ENCODE peak calls at places on chromosomes 4 and X, in eight cellular contexts. W is heart left ventricle, S is stomach, I is sigmoid colon, K is ovary, F is body of pancreas, O is upper lobe of left lung, G is adrenal gland. J is an unnamed sample. For H3K36me3, the result is how much of the 10 kb centered on the place peaks cover.

GRCh38 chr4:70356185-70356584 is 4.4 kb upstream of the SMR3A start:
- DNase-seq in G (no peak), S (no peak), W (no peak), O (no peak), F (no peak), I (no peak), K (no peak), J (no peak)

GRCh38 chr4:89497517-89498308 is 190.1 kb upstream of the GPRIN3 start:
- DNase-seq in S (no peak), W (no peak), G (no peak), O (no peak), K (no peak), I (no peak), F (no peak), J (no peak)

GRCh38 chr4:39032218-39033085 is at the start of gene TMEM156:
- DNase-seq in F (peak), K (no peak), I (no peak), S (no peak), W (no peak), O (no peak), G (no peak), J (no peak)

GRCh38 chrX:118025193-118025592 is 91.4 kb downstream of the KLHL13 start:
- DNase-seq in G (no peak), F (no peak), K (no peak), W (no peak), S (no peak), O (no peak), I (no peak), J (no peak)

GRCh38 chrX:9940397-9940796 is 26.8 kb upstream of the CLDN34 start:
- DNase-seq in K (no peak), W (no peak), S (no peak), G (no peak), O (no peak), I (no peak), F (no peak), J (no peak)

GRCh38 chr4:109590841-109591357 is 30.9 kb downstream of the MCUB start:
- DNase-seq in F (no peak), W (no peak), O (no peak), S (no peak), K (no peak), I (no peak), G (no peak), J (no peak)

GRCh38 chrX:153515435-153515834 is 2.0 kb upstream of the ATP2B3 start:
- DNase-seq in K (no peak), O (no peak), G (no peak), I (no peak), F (no peak), W (no peak), S (no peak), J (no peak)

GRCh38 chr4:17324431-17324830 is 187.5 kb downstream of the QDPR start:
- DNase-seq in I (no peak), F (peak), O (no peak), W (no peak), S (no peak), G (peak), K (peak), J (peak)

GRCh38 chr4:170057851-170058250 is 31.7 kb upstream of the MFAP3L start:
- DNase-seq in F (no peak), I (no peak), O (no peak), S (no peak), W (no peak), G (no peak), K (no peak), J (no peak)

GRCh38 chr4:157674699-157675098 is 454.2 kb downstream of the GRIA2 start:
- DNase-seq in S (no peak), F (peak), G (no peak), W (no peak), K (no peak), I (no peak), O (no peak), J (no peak)

GRCh38 chrX:77451041-77451440 is 3.9 kb downstream of the FGF16 start:
- DNase-seq in W (no peak), G (no peak), O (no peak), S (no peak), I (no peak), K (no peak), F (no peak), J (no peak)
- H3K36me3 ChIP-seq in W (under half), G (under half), O (under half), S (under half), I (under half), K (under half), F (under half), J (under half)

DNA sequence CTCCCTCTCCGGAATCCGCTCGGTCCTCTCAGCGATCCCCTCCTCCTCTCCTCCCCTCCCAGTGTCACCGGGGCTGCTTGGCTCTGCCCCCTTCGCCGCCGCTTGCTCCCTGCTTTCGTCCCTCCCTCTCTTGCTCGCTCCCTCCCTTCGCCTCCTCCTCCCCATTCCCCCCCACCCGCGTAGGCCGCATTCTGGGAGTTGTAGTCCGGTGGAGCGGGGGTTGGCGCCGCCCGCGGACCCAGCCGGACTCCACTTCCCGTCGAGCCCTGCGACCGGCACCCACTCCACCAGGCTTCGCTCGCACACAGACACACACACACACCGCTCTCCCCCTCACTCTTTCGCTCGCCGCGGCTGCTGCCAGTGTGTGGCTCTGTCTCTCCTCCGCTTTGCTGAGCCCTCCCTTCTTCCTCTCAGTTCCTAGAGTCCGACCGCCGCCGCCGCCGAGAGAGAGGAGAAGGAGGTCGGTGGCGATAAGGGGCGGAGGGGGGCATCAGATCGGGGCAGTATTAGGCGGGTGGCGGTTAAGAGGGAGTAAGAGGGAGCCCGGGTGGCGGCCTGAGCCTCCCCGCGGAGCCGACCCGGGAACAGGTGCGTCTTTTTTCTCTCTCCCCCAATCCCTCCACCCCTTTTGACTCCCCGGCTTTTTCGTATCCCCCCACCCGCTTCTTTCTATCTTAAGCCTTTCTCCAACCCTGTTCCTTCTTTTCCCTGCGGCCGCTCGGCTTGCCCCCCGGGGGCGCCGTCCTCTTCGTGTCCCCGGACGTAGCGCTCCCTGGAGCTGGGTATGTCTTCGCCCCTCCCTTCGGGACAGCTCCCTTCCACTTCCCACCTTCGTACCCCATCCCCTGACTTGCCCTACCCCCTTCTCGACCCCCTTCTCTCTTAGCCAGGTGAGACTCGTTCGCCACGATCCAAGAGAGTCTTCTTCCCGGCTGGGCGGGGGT is at the start of gene BCORL1:
- DNase-seq in K (peak), S (peak), W (peak), I (peak), F (peak), G (peak), O (peak), J (peak)
- TF ChIP-seq POLR2A in K (peak), S (no peak), W (peak), I (peak), F (peak), G (peak), O (peak), J (peak)

DNA sequence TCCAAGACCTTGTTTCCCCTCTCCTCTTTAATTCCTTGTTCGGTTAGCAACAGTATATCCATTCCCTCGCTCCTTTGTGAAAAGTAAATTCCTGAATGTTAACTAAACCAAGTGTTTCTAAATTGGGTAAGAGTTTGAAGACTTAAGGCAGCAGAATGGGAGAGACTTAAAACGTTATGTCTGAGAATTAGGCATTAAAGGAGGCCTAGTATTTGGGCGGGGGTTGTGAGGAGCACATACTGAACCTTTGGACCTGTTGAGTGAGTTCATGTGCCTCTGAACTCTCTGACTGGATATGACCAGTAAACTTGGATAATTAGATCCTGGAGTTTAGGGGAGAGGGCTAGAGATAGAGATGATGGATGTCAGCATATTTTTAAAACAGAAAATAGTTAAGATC is 1.2 kb downstream of the MSMO1 start:
- DNase-seq in K (no peak), W (no peak), S (no peak), F (no peak), I (no peak), G (no peak), O (no peak), J (no peak)
- H3K36me3 ChIP-seq in K (under half), W (under half), S (under half), F (under half), I (under half), G (under half), O (under half), J (under half)

GRCh38 chr4:7742807-7743158 is 196.9 kb downstream of the AFAP1 start:
- DNase-seq in G (no peak), K (no peak), W (no peak), O (no peak), S (no peak), F (no peak), I (no peak), J (no peak)
- TF ChIP-seq POLR2A in G (no peak), K (no peak), W (no peak), O (no peak), S (no peak), F (no peak), I (no peak), J (no peak)

GRCh38 chr4:1214101-1215095 is 34.5 kb downstream of the CTBP1 start:
- DNase-seq in F (no peak), K (peak), G (no peak), S (no peak), W (peak), O (no peak), I (no peak), J (no peak)

GRCh38 chr4:1217366-1217765 is 31.6 kb downstream of the CTBP1 start:
- DNase-seq in W (no peak), O (no peak), S (no peak), G (no peak), F (no peak), I (no peak), K (no peak), J (no peak)

GRCh38 chr4:1215347-1216075 is 33.4 kb downstream of the CTBP1 start:
- DNase-seq in S (peak), K (peak), G (no peak), F (no peak), I (no peak), W (peak), O (no peak), J (peak)

GRCh38 chr4:1216869-1217294 is 32.0 kb downstream of the CTBP1 start:
- DNase-seq in G (peak), K (no peak), F (no peak), W (no peak), I (no peak), S (peak), O (peak), J (peak)

DNA sequence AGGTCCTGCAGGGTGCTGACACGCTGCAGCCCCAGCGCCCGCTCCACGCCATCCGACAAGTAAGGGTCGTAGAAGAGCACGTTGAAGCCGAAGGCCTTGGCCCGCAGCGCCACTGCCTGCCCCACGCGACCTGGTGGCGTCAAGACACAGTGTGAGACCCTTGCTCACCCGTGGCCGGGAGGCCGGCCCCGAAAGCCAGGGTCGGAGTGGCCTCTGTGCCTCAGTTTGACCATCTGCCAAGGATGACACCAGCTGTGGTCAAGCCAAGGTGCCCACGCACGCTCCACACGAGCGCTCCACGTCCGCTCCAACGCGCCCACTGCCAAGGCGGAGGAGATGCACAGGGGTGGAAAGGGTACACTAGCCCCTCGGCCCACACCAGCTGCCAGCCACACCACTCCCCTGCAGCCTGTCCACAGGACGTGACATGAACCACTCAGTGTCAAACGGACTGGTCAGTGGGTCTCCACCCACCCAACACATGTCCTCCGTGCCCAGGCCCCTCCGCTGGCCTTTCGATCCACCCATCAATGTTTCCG is 32.8 kb downstream of the CTBP1 start:
- DNase-seq in I (no peak), W (no peak), S (no peak), G (no peak), F (no peak), O (no peak), K (no peak), J (no peak)
- H3K36me3 ChIP-seq in I (under half), W (half or more), S (half or more), G (half or more), F (under half), O (half or more), K (under half), J (under half)

GRCh38 chrX:19343462-19344206 is at the start of gene PDHA1:
- DNase-seq in F (peak), S (peak), I (peak), G (peak), O (peak), K (peak), W (peak), J (peak)
- TF ChIP-seq POLR2A in F (peak), S (no peak), I (peak), G (peak), O (peak), K (peak), W (peak), J (peak)

J was measured in transverse colon.